ENCODE peak calls at places on chromosomes 6 and 20, in five cellular contexts. One of them, this sample, is unnamed.
A peak's percentile ranks its signal among the peaks of the same experiment; 100 is the strongest.

GRCh38 chr20:3229158-3229557 is 9.8 kb downstream of the SLC4A11 start:
- DNase-seq in colonic mucosa: no peak
- DNase-seq in tibial nerve: no peak
- DNase-seq in right lobe of liver: no peak
- DNase-seq in mucosa of descending colon: no peak
- DNase-seq in this sample: no peak

GRCh38 chr20:25310921-25311728 is 63.2 kb downstream of the PYGB start:
- DNase-seq in tibial nerve: peak; percentile 19
- DNase-seq in colonic mucosa: no peak
- DNase-seq in right lobe of liver: peak; percentile 49
- DNase-seq in mucosa of descending colon: no peak
- DNase-seq in this sample: no peak

GRCh38 chr6:26613717-26614683 is 17.2 kb downstream of the ABT1 start:
- DNase-seq in right lobe of liver: peak; percentile 55
- DNase-seq in tibial nerve: no peak
- DNase-seq in mucosa of descending colon: peak; percentile 22
- DNase-seq in colonic mucosa: no peak
- DNase-seq in this sample: no peak

GRCh38 chr6:39947611-39948068 is 13.4 kb upstream of the MOCS1 start:
- DNase-seq in right lobe of liver: no peak
- DNase-seq in tibial nerve: no peak
- DNase-seq in mucosa of descending colon: no peak
- DNase-seq in colonic mucosa: no peak
- DNase-seq in this sample: no peak

GRCh38 chr6:31068738-31069340 is 43.5 kb downstream of the C6orf15 start:
- DNase-seq in tibial nerve: peak; percentile 86
- DNase-seq in mucosa of descending colon: peak; percentile 89
- DNase-seq in right lobe of liver: peak; percentile 74
- DNase-seq in colonic mucosa: peak; percentile 84
- DNase-seq in this sample: peak; percentile 56

GRCh38 chr6:73652637-73653570 is 888 bp downstream of the SLC17A5 start:
- DNase-seq in right lobe of liver: peak; percentile 79
- DNase-seq in colonic mucosa: peak; percentile 81
- DNase-seq in tibial nerve: peak; percentile 54
- DNase-seq in mucosa of descending colon: peak; percentile 75
- DNase-seq in this sample: peak; percentile 61

GRCh38 chr6:168207421-168208175 is 112.0 kb downstream of the DACT2 start:
- DNase-seq in colonic mucosa: no peak
- DNase-seq in tibial nerve: no peak
- DNase-seq in right lobe of liver: no peak
- DNase-seq in mucosa of descending colon: no peak
- DNase-seq in this sample: no peak

GRCh38 chr20:57795347-57795697 is 85.5 kb upstream of the PMEPA1 start:
- DNase-seq in mucosa of descending colon: no peak
- DNase-seq in tibial nerve: no peak
- DNase-seq in colonic mucosa: no peak
- DNase-seq in right lobe of liver: no peak
- DNase-seq in this sample: no peak

GRCh38 chr20:60857708-60858107 is 394.4 kb upstream of the CDH4 start:
- DNase-seq in mucosa of descending colon: no peak
- DNase-seq in right lobe of liver: no peak
- DNase-seq in tibial nerve: no peak
- DNase-seq in colonic mucosa: no peak
- DNase-seq in this sample: no peak

GRCh38 chr6:88166901-88167624 is 916 bp upstream of the CNR1 start:
- DNase-seq in right lobe of liver: no peak
- DNase-seq in mucosa of descending colon: peak; percentile 15
- DNase-seq in tibial nerve: no peak
- DNase-seq in colonic mucosa: no peak
- DNase-seq in this sample: no peak

GRCh38 chr20:36097331-36097730 is 57.2 kb upstream of the EPB41L1 start:
- DNase-seq in mucosa of descending colon: peak; percentile 78
- DNase-seq in colonic mucosa: peak; percentile 78
- DNase-seq in right lobe of liver: no peak
- DNase-seq in tibial nerve: no peak
- DNase-seq in this sample: no peak

GRCh38 chr20:2131366-2131765 is 29.7 kb downstream of the STK35 start:
- DNase-seq in mucosa of descending colon: no peak
- DNase-seq in colonic mucosa: no peak
- DNase-seq in tibial nerve: no peak
- DNase-seq in right lobe of liver: no peak
- DNase-seq in this sample: no peak

GRCh38 chr20:20267685-20268429 is 100.0 kb upstream of the INSM1 start:
- DNase-seq in right lobe of liver: no peak
- DNase-seq in mucosa of descending colon: no peak
- DNase-seq in colonic mucosa: no peak
- DNase-seq in tibial nerve: no peak
- DNase-seq in this sample: no peak

GRCh38 chr6:4871825-4872224 is 95.6 kb downstream of the CDYL start:
- DNase-seq in colonic mucosa: no peak
- DNase-seq in tibial nerve: no peak
- DNase-seq in mucosa of descending colon: no peak
- DNase-seq in right lobe of liver: no peak
- DNase-seq in this sample: no peak

GRCh38 chr20:51339721-51340450 is 202.6 kb downstream of the NFATC2 start:
- DNase-seq in tibial nerve: no peak
- DNase-seq in right lobe of liver: no peak
- DNase-seq in colonic mucosa: no peak
- DNase-seq in mucosa of descending colon: no peak
- DNase-seq in this sample: no peak

GRCh38 chr6:4880373-4880762 is 104.2 kb downstream of the CDYL start:
- DNase-seq in right lobe of liver: no peak
- DNase-seq in colonic mucosa: no peak
- DNase-seq in mucosa of descending colon: no peak
- DNase-seq in tibial nerve: no peak
- DNase-seq in this sample: no peak

GRCh38 chr6:43492673-43493072 is 15.3 kb downstream of the TJAP1 start:
- DNase-seq in colonic mucosa: no peak
- DNase-seq in tibial nerve: no peak
- DNase-seq in right lobe of liver: no peak
- DNase-seq in mucosa of descending colon: no peak
- DNase-seq in this sample: no peak

GRCh38 chr20:44856847-44857448 is 28.6 kb upstream of the YWHAB start:
- DNase-seq in tibial nerve: no peak
- DNase-seq in mucosa of descending colon: no peak
- DNase-seq in right lobe of liver: no peak
- DNase-seq in colonic mucosa: no peak
- DNase-seq in this sample: no peak

GRCh38 chr20:63328026-63328700 is 33.0 kb downstream of the CHRNA4 start:
- DNase-seq in mucosa of descending colon: no peak
- DNase-seq in right lobe of liver: peak; percentile 42
- DNase-seq in colonic mucosa: no peak
- DNase-seq in tibial nerve: no peak
- DNase-seq in this sample: no peak

GRCh38 chr20:62427172-62428007 is at the start of gene RBBP8NL:
- DNase-seq in tibial nerve: no peak
- DNase-seq in colonic mucosa: peak; percentile 96
- DNase-seq in right lobe of liver: no peak
- DNase-seq in mucosa of descending colon: peak; percentile 94
- DNase-seq in this sample: no peak

GRCh38 chr6:108667984-108668383 is 107.3 kb downstream of the FOXO3 start:
- DNase-seq in tibial nerve: no peak
- DNase-seq in mucosa of descending colon: no peak
- DNase-seq in colonic mucosa: no peak
- DNase-seq in right lobe of liver: no peak
- DNase-seq in this sample: no peak

GRCh38 chr20:1332749-1333300 is 3.9 kb upstream of the SDCBP2 start:
- DNase-seq in colonic mucosa: peak; percentile 10
- DNase-seq in right lobe of liver: no peak
- DNase-seq in mucosa of descending colon: no peak
- DNase-seq in tibial nerve: no peak
- DNase-seq in this sample: no peak

GRCh38 chr6:56749632-56750151 is 107.0 kb upstream of the DST start:
- DNase-seq in tibial nerve: no peak
- DNase-seq in mucosa of descending colon: no peak
- DNase-seq in colonic mucosa: no peak
- DNase-seq in right lobe of liver: no peak
- DNase-seq in this sample: no peak

GRCh38 chr6:69044534-69044933 is 409.5 kb downstream of the ADGRB3 start:
- DNase-seq in right lobe of liver: no peak
- DNase-seq in mucosa of descending colon: no peak
- DNase-seq in colonic mucosa: no peak
- DNase-seq in tibial nerve: no peak
- DNase-seq in this sample: no peak

GRCh38 chr6:33759887-33760629 is 13.4 kb upstream of the IP6K3 start:
- DNase-seq in tibial nerve: no peak
- DNase-seq in right lobe of liver: no peak
- DNase-seq in mucosa of descending colon: no peak
- DNase-seq in colonic mucosa: no peak
- DNase-seq in this sample: no peak

GRCh38 chr6:145736854-145737181 is 1.5 kb upstream of the EPM2A start:
- DNase-seq in mucosa of descending colon: peak; percentile 14
- DNase-seq in right lobe of liver: no peak
- DNase-seq in colonic mucosa: no peak
- DNase-seq in tibial nerve: peak; percentile 5
- DNase-seq in this sample: no peak

DNA sequence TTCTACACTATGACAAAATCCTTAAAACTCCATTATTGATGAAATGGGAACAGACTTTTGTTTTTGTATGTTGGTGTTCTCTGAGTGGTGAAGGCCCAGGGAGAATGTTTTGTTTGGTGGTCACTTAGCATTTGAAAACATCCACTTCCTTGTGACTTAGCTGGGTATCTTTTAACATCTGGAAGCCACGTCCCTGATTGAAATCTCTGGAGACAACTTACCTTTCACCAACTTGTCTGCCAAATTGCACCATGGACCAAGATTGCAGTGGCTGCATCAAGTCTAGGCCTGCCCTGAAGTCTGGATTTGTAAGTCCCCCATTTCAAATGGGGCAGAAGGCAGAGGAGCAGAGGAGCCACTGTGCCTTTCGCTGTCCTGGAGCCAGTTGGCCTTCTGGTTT is 534 bp upstream of the EFCAB8 start:
- DNase-seq in colonic mucosa: no peak
- DNase-seq in right lobe of liver: no peak
- DNase-seq in mucosa of descending colon: no peak
- DNase-seq in tibial nerve: no peak
- DNase-seq in this sample: no peak
- H3K4me1 ChIP-seq in colonic mucosa: no peaks in the 10 kb centered on the region
- H3K4me1 ChIP-seq in right lobe of liver: no peaks in the 10 kb centered on the region
- H3K4me1 ChIP-seq in mucosa of descending colon: no peaks in the 10 kb centered on the region
- H3K4me1 ChIP-seq in tibial nerve: no peaks in the 10 kb centered on the region
- H3K4me1 ChIP-seq in this sample: no peaks in the 10 kb centered on the region

GRCh38 chr6:100740439-100740838 is 140.7 kb downstream of the ASCC3 start:
- DNase-seq in mucosa of descending colon: no peak
- DNase-seq in colonic mucosa: no peak
- DNase-seq in right lobe of liver: no peak
- DNase-seq in tibial nerve: no peak
- DNase-seq in this sample: no peak
- H3K9me3 ChIP-seq in mucosa of descending colon: peaks cover 9% of the 10 kb centered on the region
- H3K9me3 ChIP-seq in colonic mucosa: no peaks in the 10 kb centered on the region
- H3K9me3 ChIP-seq in right lobe of liver: no peaks in the 10 kb centered on the region
- H3K9me3 ChIP-seq in tibial nerve: no peaks in the 10 kb centered on the region
- H3K9me3 ChIP-seq in this sample: no peaks in the 10 kb centered on the region

GRCh38 chr6:79469381-79470246 is 67.6 kb downstream of the LCA5 start:
- DNase-seq in colonic mucosa: no peak
- DNase-seq in mucosa of descending colon: no peak
- DNase-seq in tibial nerve: no peak
- DNase-seq in right lobe of liver: no peak
- DNase-seq in this sample: no peak
- H3K4me1 ChIP-seq in colonic mucosa: no peaks in the 10 kb centered on the region
- H3K4me1 ChIP-seq in mucosa of descending colon: no peaks in the 10 kb centered on the region
- H3K4me1 ChIP-seq in tibial nerve: no peaks in the 10 kb centered on the region
- H3K4me1 ChIP-seq in right lobe of liver: no peaks in the 10 kb centered on the region
- H3K4me1 ChIP-seq in this sample: no peaks in the 10 kb centered on the region

GRCh38 chr20:56268536-56268935 is 20.0 kb downstream of the MC3R start:
- DNase-seq in mucosa of descending colon: no peak
- DNase-seq in colonic mucosa: no peak
- DNase-seq in tibial nerve: no peak
- DNase-seq in right lobe of liver: no peak
- DNase-seq in this sample: no peak
- H3K9me3 ChIP-seq in mucosa of descending colon: no peaks in the 10 kb centered on the region
- H3K9me3 ChIP-seq in colonic mucosa: no peaks in the 10 kb centered on the region
- H3K9me3 ChIP-seq in tibial nerve: no peaks in the 10 kb centered on the region
- H3K9me3 ChIP-seq in right lobe of liver: no peaks in the 10 kb centered on the region
- H3K9me3 ChIP-seq in this sample: no peaks in the 10 kb centered on the region

GRCh38 chr6:12110523-12111154 is 98.5 kb downstream of the HIVEP1 start:
- DNase-seq in mucosa of descending colon: no peak
- DNase-seq in right lobe of liver: no peak
- DNase-seq in tibial nerve: no peak
- DNase-seq in colonic mucosa: no peak
- DNase-seq in this sample: no peak
- H3K4me1 ChIP-seq in mucosa of descending colon: no peaks in the 10 kb centered on the region
- H3K4me1 ChIP-seq in right lobe of liver: no peaks in the 10 kb centered on the region
- H3K4me1 ChIP-seq in tibial nerve: no peaks in the 10 kb centered on the region
- H3K4me1 ChIP-seq in colonic mucosa: no peaks in the 10 kb centered on the region
- H3K4me1 ChIP-seq in this sample: peaks cover 4% of the 10 kb centered on the region

GRCh38 chr6:100464910-100465700 is at the start of gene SIM1:
- DNase-seq in right lobe of liver: no peak
- DNase-seq in colonic mucosa: peak; percentile 58
- DNase-seq in tibial nerve: no peak
- DNase-seq in mucosa of descending colon: peak; percentile 59
- DNase-seq in this sample: no peak

GRCh38 chr6:100465701-100466409 is 1.1 kb upstream of the SIM1 start:
- DNase-seq in tibial nerve: no peak
- DNase-seq in right lobe of liver: no peak
- DNase-seq in mucosa of descending colon: no peak
- DNase-seq in colonic mucosa: no peak
- DNase-seq in this sample: no peak

GRCh38 chr6:100462990-100463684 is 1.6 kb downstream of the SIM1 start:
- DNase-seq in mucosa of descending colon: no peak
- DNase-seq in right lobe of liver: no peak
- DNase-seq in colonic mucosa: no peak
- DNase-seq in tibial nerve: no peak
- DNase-seq in this sample: no peak

GRCh38 chr6:100463685-100464161 is 998 bp downstream of the SIM1 start:
- DNase-seq in colonic mucosa: no peak
- DNase-seq in right lobe of liver: no peak
- DNase-seq in mucosa of descending colon: no peak
- DNase-seq in tibial nerve: no peak
- DNase-seq in this sample: no peak

GRCh38 chr6:100464162-100464851 is 414 bp downstream of the SIM1 start:
- DNase-seq in tibial nerve: no peak
- DNase-seq in right lobe of liver: no peak
- DNase-seq in mucosa of descending colon: no peak
- DNase-seq in colonic mucosa: no peak
- DNase-seq in this sample: no peak
- H3K9me3 ChIP-seq in tibial nerve: no peaks in the 10 kb centered on the region
- H3K9me3 ChIP-seq in right lobe of liver: no peaks in the 10 kb centered on the region
- H3K9me3 ChIP-seq in mucosa of descending colon: no peaks in the 10 kb centered on the region
- H3K9me3 ChIP-seq in colonic mucosa: no peaks in the 10 kb centered on the region
- H3K9me3 ChIP-seq in this sample: peaks cover 2% of the 10 kb centered on the region

GRCh38 chr6:36663504-36664446 is 14.7 kb upstream of the CDKN1A start:
- DNase-seq in tibial nerve: no peak
- DNase-seq in right lobe of liver: no peak
- DNase-seq in colonic mucosa: no peak
- DNase-seq in mucosa of descending colon: no peak
- DNase-seq in this sample: no peak
- H3K4me1 ChIP-seq in tibial nerve: peaks cover 18% of the 10 kb centered on the region
- H3K4me1 ChIP-seq in right lobe of liver: no peaks in the 10 kb centered on the region
- H3K4me1 ChIP-seq in colonic mucosa: no peaks in the 10 kb centered on the region
- H3K4me1 ChIP-seq in mucosa of descending colon: peaks cover 14% of the 10 kb centered on the region
- H3K4me1 ChIP-seq in this sample: no peaks in the 10 kb centered on the region